ENCODE peak calls at places on chromosomes 3 and 15, in seven cellular contexts. A is endodermal cell; C is stimulated activated naive CD8-positive, alpha-beta T cell treated with anti-CD3 and anti-CD28 coated beads, Interleukin-15, Interleukin-2, amounts not matched to agents 100 U/mL and 50 U/mL, for 24 hours; H is stimulated activated CD8-positive, alpha-beta memory T cell treated with anti-CD3 and anti-CD28 coated beads, Interleukin-12 subunit alpha, Interleukin-12 subunit beta, amount 100 ng/mL, for 4 hours; I is H54; U is CD4-positive, alpha-beta memory T cell; P is stimulated activated effector memory CD8-positive, alpha-beta T cell treated with anti-CD3 and anti-CD28 coated beads, Interleukin-12 subunit alpha, Interleukin-12 subunit beta, amount 100 ng/mL, for 72 hours. J is an unnamed sample.

GRCh38 chr15:82900511-82900910 is 52.0 kb downstream of the HOMER2 start:
- DNase-seq in A (no peak), C (no peak), H (no peak), I (no peak), U (no peak), P (no peak), J (no peak)

GRCh38 chr15:66752078-66752477 is 50.0 kb downstream of the SMAD6 start:
- DNase-seq in A (no peak), C (no peak), H (no peak), I (no peak), U (no peak), P (no peak), J (no peak)

GRCh38 chr3:58161435-58162398 is 49.1 kb downstream of the DNASE1L3 start:
- DNase-seq in A (no peak), C (no peak), H (no peak), I (peak), U (no peak), P (no peak), J (no peak)

GRCh38 chr3:149610351-149611105 is 47.3 kb downstream of the WWTR1 start:
- DNase-seq in A (no peak), C (no peak), H (no peak), I (no peak), U (no peak), P (no peak), J (no peak)

GRCh38 chr3:182787302-182788036 is 5.8 kb upstream of the ATP11B start:
- DNase-seq in A (no peak), C (no peak), H (no peak), I (no peak), U (no peak), P (no peak), J (no peak)

GRCh38 chr15:95742836-95743235 is 587.7 kb upstream of the NR2F2 start:
- DNase-seq in A (no peak), C (no peak), H (no peak), I (no peak), U (no peak), P (no peak), J (no peak)

GRCh38 chr15:46854559-46854958 is 862.7 kb upstream of the SEMA6D start:
- DNase-seq in A (no peak), C (no peak), H (no peak), I (no peak), U (no peak), P (no peak), J (no peak)

GRCh38 chr15:100786901-100787566 is 92.6 kb upstream of the ALDH1A3 start:
- DNase-seq in A (peak), C (no peak), H (no peak), I (no peak), U (no peak), P (no peak), J (no peak)

GRCh38 chr3:3089017-3089416 is 21.2 kb downstream of the IL5RA start:
- DNase-seq in A (no peak), C (no peak), H (no peak), I (no peak), U (no peak), P (no peak), J (no peak)

GRCh38 chr3:48820626-48821324 is 26.9 kb downstream of the PRKAR2A start:
- DNase-seq in A (no peak), C (no peak), H (no peak), I (no peak), U (no peak), P (no peak), J (no peak)

GRCh38 chr3:28835751-28836150 is 445.1 kb upstream of the RBMS3 start:
- DNase-seq in A (peak), C (no peak), H (no peak), I (no peak), U (no peak), P (no peak), J (no peak)

GRCh38 chr3:143354342-143354741 is 234.8 kb downstream of the CHST2 start:
- DNase-seq in A (no peak), C (no peak), H (no peak), I (no peak), U (no peak), P (no peak), J (no peak)

GRCh38 chr3:120560304-120561250 is 35.6 kb upstream of the NDUFB4 start:
- DNase-seq in A (peak), C (no peak), H (no peak), I (no peak), U (no peak), P (no peak), J (no peak)

GRCh38 chr3:19662516-19662915 is 271.5 kb downstream of the EFHB start:
- DNase-seq in A (no peak), C (no peak), H (no peak), I (no peak), U (no peak), P (no peak), J (no peak)

GRCh38 chr15:67799801-67800205 is 25.5 kb upstream of the SKOR1 start:
- DNase-seq in A (no peak), C (no peak), H (no peak), I (no peak), U (no peak), P (no peak), J (no peak)

GRCh38 chr15:49855917-49856637 is 235.2 kb downstream of the DTWD1 start:
- DNase-seq in A (no peak), C (no peak), H (no peak), I (no peak), U (no peak), P (no peak), J (no peak)

GRCh38 chr3:58874248-58874741 is 175.5 kb downstream of the CFAP20DC start:
- DNase-seq in A (no peak), C (no peak), H (no peak), I (peak), U (no peak), P (no peak), J (no peak)

GRCh38 chr15:45401665-45402161 is 23.4 kb upstream of the GATM start:
- DNase-seq in A (no peak), C (peak), H (no peak), I (no peak), U (no peak), P (no peak), J (no peak)

GRCh38 chr3:14467723-14468620 is 65.6 kb downstream of the SLC6A6 start:
- DNase-seq in A (peak), C (peak), H (peak), I (peak), U (peak), P (peak), J (peak)

GRCh38 chr3:194439915-194440550 is 41.0 kb upstream of the GP5 start:
- DNase-seq in A (no peak), C (no peak), H (no peak), I (no peak), U (no peak), P (no peak), J (no peak)

GRCh38 chr3:127803619-127804018 is 18.7 kb downstream of the MGLL start:
- DNase-seq in A (no peak), C (no peak), H (no peak), I (peak), U (no peak), P (no peak), J (no peak)

GRCh38 chr3:45664558-45664957 is 24.6 kb upstream of the SACM1L start:
- DNase-seq in A (no peak), C (peak), H (peak), I (no peak), U (peak), P (peak), J (peak)

GRCh38 chr3:49346797-49347251 is 7.0 kb upstream of the USP4 start:
- DNase-seq in A (no peak), C (no peak), H (no peak), I (peak), U (no peak), P (no peak), J (no peak)

GRCh38 chr3:181851063-181851462 is 139.3 kb downstream of the SOX2 start:
- DNase-seq in A (no peak), C (no peak), H (no peak), I (no peak), U (no peak), P (no peak), J (no peak)

GRCh38 chr3:183300996-183301562 is 48.0 kb downstream of the B3GNT5 start:
- DNase-seq in A (no peak), C (no peak), H (no peak), I (no peak), U (no peak), P (no peak), J (no peak)

GRCh38 chr15:86916671-86917450 is 837.2 kb downstream of the AGBL1 start:
- DNase-seq in A (no peak), C (no peak), H (no peak), I (no peak), U (no peak), P (no peak), J (no peak)

GRCh38 chr3:101454629-101455028 is 58.4 kb downstream of the SENP7 start:
- DNase-seq in A (no peak), C (no peak), H (no peak), I (no peak), U (no peak), P (no peak), J (no peak)

GRCh38 chr15:69463182-69463756 is 10.7 kb downstream of the RPLP1 start:
- DNase-seq in A (no peak), C (no peak), H (no peak), I (no peak), U (no peak), P (no peak), J (no peak)

GRCh38 chr15:74320358-74321247 is 46.8 kb downstream of the CYP11A1 start:
- DNase-seq in A (peak), C (peak), H (no peak), I (no peak), U (no peak), P (peak), J (no peak)

GRCh38 chr3:127238602-127239001 is 45.7 kb downstream of the PRR23E start:
- DNase-seq in A (no peak), C (no peak), H (no peak), I (no peak), U (no peak), P (no peak), J (no peak)

GRCh38 chr3:48661501-48662139 is 1.1 kb downstream of the CELSR3 start:
- DNase-seq in A (peak), C (peak), H (peak), I (no peak), U (peak), P (peak), J (peak)

J was measured in activated B cell treated with CpG ODN at 0.5 μM for 24 hours.